ENCODE peak calls at places on chromosomes 7 and 10, in eight cellular contexts. One of them, this sample, is unnamed.

GRCh38 chr7:99437946-99438572 is 539 bp downstream of the PTCD1 start:
- DNase-seq in fibroblast of the aortic adventitia: no peak
- DNase-seq in psoas muscle: no peak
- DNase-seq in fibroblast of lung: no peak
- DNase-seq in PC-3: no peak
- DNase-seq in PC-9: no peak
- DNase-seq in A549: no peak
- DNase-seq in H1: no peak
- DNase-seq in this sample: no peak

GRCh38 chr10:69499726-69500689 is 48.7 kb downstream of the TSPAN15 start:
- DNase-seq in fibroblast of the aortic adventitia: no peak
- DNase-seq in psoas muscle: no peak
- DNase-seq in fibroblast of lung: no peak
- DNase-seq in PC-3: no peak
- DNase-seq in PC-9: no peak
- DNase-seq in A549: no peak
- DNase-seq in H1: no peak
- DNase-seq in this sample: no peak

GRCh38 chr7:73338321-73338720 is 10.4 kb downstream of the FKBP6 start:
- DNase-seq in fibroblast of the aortic adventitia: peak
- DNase-seq in psoas muscle: no peak
- DNase-seq in fibroblast of lung: peak
- DNase-seq in PC-3: no peak
- DNase-seq in PC-9: no peak
- DNase-seq in A549: no peak
- DNase-seq in H1: no peak
- DNase-seq in this sample: peak

GRCh38 chr7:128739048-128739962 is at the start of gene CALU:
- DNase-seq in fibroblast of the aortic adventitia: peak
- DNase-seq in psoas muscle: peak
- DNase-seq in fibroblast of lung: peak
- DNase-seq in PC-3: peak
- DNase-seq in PC-9: peak
- DNase-seq in A549: peak
- DNase-seq in H1: peak
- DNase-seq in this sample: peak

GRCh38 chr7:24911213-24911603 is 68.8 kb downstream of the OSBPL3 start:
- DNase-seq in fibroblast of the aortic adventitia: peak
- DNase-seq in psoas muscle: no peak
- DNase-seq in fibroblast of lung: no peak
- DNase-seq in PC-3: no peak
- DNase-seq in PC-9: no peak
- DNase-seq in A549: no peak
- DNase-seq in H1: no peak
- DNase-seq in this sample: no peak

GRCh38 chr10:13349776-13350274 is 1.7 kb upstream of the SEPHS1 start:
- DNase-seq in fibroblast of the aortic adventitia: peak
- DNase-seq in psoas muscle: peak
- DNase-seq in fibroblast of lung: peak
- DNase-seq in PC-3: peak
- DNase-seq in PC-9: peak
- DNase-seq in A549: no peak
- DNase-seq in H1: peak
- DNase-seq in this sample: peak

GRCh38 chr7:36107926-36108631 is 45.0 kb upstream of the EEPD1 start:
- DNase-seq in fibroblast of the aortic adventitia: no peak
- DNase-seq in psoas muscle: no peak
- DNase-seq in fibroblast of lung: no peak
- DNase-seq in PC-3: no peak
- DNase-seq in PC-9: peak
- DNase-seq in A549: no peak
- DNase-seq in H1: no peak
- DNase-seq in this sample: no peak

GRCh38 chr10:129656642-129657041 is 189.6 kb downstream of the MGMT start:
- DNase-seq in fibroblast of the aortic adventitia: no peak
- DNase-seq in psoas muscle: no peak
- DNase-seq in fibroblast of lung: no peak
- DNase-seq in PC-3: no peak
- DNase-seq in PC-9: no peak
- DNase-seq in A549: no peak
- DNase-seq in H1: no peak
- DNase-seq in this sample: no peak

GRCh38 chr7:127556404-127556803 is 29.0 kb downstream of the GCC1 start:
- DNase-seq in fibroblast of the aortic adventitia: no peak
- DNase-seq in psoas muscle: no peak
- DNase-seq in fibroblast of lung: no peak
- DNase-seq in PC-3: no peak
- DNase-seq in PC-9: no peak
- DNase-seq in A549: no peak
- DNase-seq in H1: no peak
- DNase-seq in this sample: no peak

GRCh38 chr7:32879460-32879859 is 12.1 kb downstream of the KBTBD2 start:
- DNase-seq in fibroblast of the aortic adventitia: peak
- DNase-seq in psoas muscle: no peak
- DNase-seq in fibroblast of lung: no peak
- DNase-seq in PC-3: no peak
- DNase-seq in PC-9: no peak
- DNase-seq in A549: no peak
- DNase-seq in H1: no peak
- DNase-seq in this sample: no peak

DNA sequence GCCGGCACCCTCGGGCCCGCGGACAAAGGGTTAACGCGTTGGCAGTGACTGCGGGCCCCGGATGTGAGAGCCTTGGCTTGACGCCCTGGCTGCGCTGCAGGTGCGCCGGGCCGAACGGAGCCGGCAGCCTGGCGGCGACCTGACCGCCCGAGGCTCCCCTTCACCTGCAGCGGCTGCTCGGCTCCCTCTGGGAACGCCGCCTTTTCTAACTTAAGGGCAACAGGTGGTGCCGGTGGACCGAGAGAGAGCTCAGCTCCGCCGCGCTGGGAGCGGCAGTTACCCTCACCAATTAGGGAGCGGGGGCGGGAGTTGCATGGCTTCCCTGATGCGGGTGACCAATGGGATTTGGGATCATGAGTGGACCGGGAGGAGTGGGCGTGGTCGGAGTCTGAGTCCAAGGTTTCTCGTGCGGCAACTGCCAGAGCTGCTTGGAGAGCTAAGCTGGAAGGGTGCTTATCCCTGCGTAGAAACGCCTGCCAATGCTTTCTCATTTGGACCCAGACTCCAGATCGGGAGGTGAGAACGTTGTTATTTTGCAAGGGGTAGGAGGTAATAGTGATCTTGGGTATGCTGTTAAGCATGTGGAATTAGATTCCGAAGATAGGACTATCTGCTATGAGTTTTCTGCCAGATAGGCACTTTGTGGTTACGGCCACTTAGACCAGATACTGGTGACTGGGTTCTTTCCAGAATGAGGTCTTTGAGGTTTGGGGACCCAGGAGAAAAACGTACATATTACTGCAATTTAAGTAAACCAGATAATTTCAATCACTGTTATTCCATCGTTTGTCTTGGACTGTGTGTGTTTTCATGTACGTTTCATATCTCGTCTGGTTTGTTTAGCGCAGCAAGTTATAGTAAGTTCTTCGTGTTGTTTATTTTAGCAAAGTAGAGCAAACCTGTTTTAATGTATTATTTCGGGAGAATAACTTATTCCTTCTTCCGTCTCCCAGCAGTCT is at the start of gene ARL4A:
- DNase-seq in fibroblast of the aortic adventitia: peak
- DNase-seq in psoas muscle: peak
- DNase-seq in fibroblast of lung: peak
- DNase-seq in PC-3: peak
- DNase-seq in PC-9: peak
- DNase-seq in A549: peak
- DNase-seq in H1: peak
- DNase-seq in this sample: peak
- H3K4me3 ChIP-seq in fibroblast of the aortic adventitia: peak
- H3K4me3 ChIP-seq in psoas muscle: peak
- H3K4me3 ChIP-seq in fibroblast of lung: peak
- H3K4me3 ChIP-seq in PC-3: peak
- H3K4me3 ChIP-seq in PC-9: peak
- H3K4me3 ChIP-seq in A549: peak
- H3K4me3 ChIP-seq in H1: peak
- H3K4me3 ChIP-seq in this sample: peak

GRCh38 chr7:141700291-141700847 is 1.6 kb downstream of the DENND11 start:
- DNase-seq in fibroblast of the aortic adventitia: no peak
- DNase-seq in psoas muscle: no peak
- DNase-seq in fibroblast of lung: no peak
- DNase-seq in PC-3: no peak
- DNase-seq in PC-9: no peak
- DNase-seq in A549: no peak
- DNase-seq in H1: no peak
- DNase-seq in this sample: no peak
- TF ChIP-seq CTCF in fibroblast of the aortic adventitia: no peak
- TF ChIP-seq CTCF in psoas muscle: no peak
- TF ChIP-seq CTCF in fibroblast of lung: no peak
- TF ChIP-seq CTCF in PC-3: no peak
- TF ChIP-seq CTCF in PC-9: no peak
- TF ChIP-seq CTCF in A549: no peak
- TF ChIP-seq CTCF in H1: no peak
- TF ChIP-seq CTCF in this sample: no peak

GRCh38 chr10:77898323-77899079 is 28.1 kb downstream of the DLG5 start:
- DNase-seq in fibroblast of the aortic adventitia: no peak
- DNase-seq in psoas muscle: no peak
- DNase-seq in fibroblast of lung: no peak
- DNase-seq in PC-3: no peak
- DNase-seq in PC-9: no peak
- DNase-seq in A549: no peak
- DNase-seq in H1: no peak
- DNase-seq in this sample: no peak
- H3K4me3 ChIP-seq in fibroblast of the aortic adventitia: no peak
- H3K4me3 ChIP-seq in psoas muscle: no peak
- H3K4me3 ChIP-seq in fibroblast of lung: no peak
- H3K4me3 ChIP-seq in PC-3: no peak
- H3K4me3 ChIP-seq in PC-9: no peak
- H3K4me3 ChIP-seq in A549: no peak
- H3K4me3 ChIP-seq in H1: no peak
- H3K4me3 ChIP-seq in this sample: no peak

GRCh38 chr10:15726042-15726441 is 6.3 kb upstream of the ITGA8 start:
- DNase-seq in fibroblast of the aortic adventitia: no peak
- DNase-seq in psoas muscle: no peak
- DNase-seq in fibroblast of lung: no peak
- DNase-seq in PC-3: no peak
- DNase-seq in PC-9: no peak
- DNase-seq in A549: no peak
- DNase-seq in H1: no peak
- DNase-seq in this sample: no peak
- TF ChIP-seq CTCF in fibroblast of the aortic adventitia: no peak
- TF ChIP-seq CTCF in psoas muscle: no peak
- TF ChIP-seq CTCF in fibroblast of lung: no peak
- TF ChIP-seq CTCF in PC-3: no peak
- TF ChIP-seq CTCF in PC-9: peak
- TF ChIP-seq CTCF in A549: no peak
- TF ChIP-seq CTCF in H1: no peak
- TF ChIP-seq CTCF in this sample: no peak

GRCh38 chr7:6700793-6701192 is 6.0 kb downstream of the ZNF12 start:
- DNase-seq in fibroblast of the aortic adventitia: no peak
- DNase-seq in psoas muscle: no peak
- DNase-seq in fibroblast of lung: no peak
- DNase-seq in PC-3: no peak
- DNase-seq in PC-9: no peak
- DNase-seq in A549: no peak
- DNase-seq in H1: no peak
- DNase-seq in this sample: no peak
- H3K4me3 ChIP-seq in fibroblast of the aortic adventitia: no peak
- H3K4me3 ChIP-seq in psoas muscle: no peak
- H3K4me3 ChIP-seq in fibroblast of lung: no peak
- H3K4me3 ChIP-seq in PC-3: no peak
- H3K4me3 ChIP-seq in PC-9: no peak
- H3K4me3 ChIP-seq in A549: no peak
- H3K4me3 ChIP-seq in H1: no peak
- H3K4me3 ChIP-seq in this sample: no peak

GRCh38 chr10:34438741-34439140 is 376.4 kb downstream of the PARD3 start:
- DNase-seq in fibroblast of the aortic adventitia: no peak
- DNase-seq in psoas muscle: no peak
- DNase-seq in fibroblast of lung: no peak
- DNase-seq in PC-3: no peak
- DNase-seq in PC-9: no peak
- DNase-seq in A549: no peak
- DNase-seq in H1: no peak
- DNase-seq in this sample: no peak
- TF ChIP-seq CTCF in fibroblast of the aortic adventitia: no peak
- TF ChIP-seq CTCF in psoas muscle: no peak
- TF ChIP-seq CTCF in fibroblast of lung: no peak
- TF ChIP-seq CTCF in PC-3: no peak
- TF ChIP-seq CTCF in PC-9: no peak
- TF ChIP-seq CTCF in A549: no peak
- TF ChIP-seq CTCF in H1: no peak
- TF ChIP-seq CTCF in this sample: no peak